ENCODE peak calls at places on chromosome 20, in seven cellular contexts. I is fibroblast of the aortic adventitia; N is CD8-positive, alpha-beta T cell; Z is mucosa of descending colon; Y is AG04450; L is CD4-positive, alpha-beta T cell; P is AG09309. B is an unnamed sample.

GRCh38 chr20:63602321-63602720 is 24.6 kb downstream of the GMEB2 start:
- DNase-seq in I (no peak), N (no peak), Z (no peak), Y (no peak), L (no peak), P (no peak), B (no peak)

GRCh38 chr20:55069951-55070350 is 594.6 kb downstream of the DOK5 start:
- DNase-seq in I (no peak), N (no peak), Z (no peak), Y (no peak), L (no peak), P (no peak), B (no peak)

GRCh38 chr20:56630086-56630493 is 984 bp downstream of the TFAP2C start:
- DNase-seq in I (no peak), N (no peak), Z (peak; percentile 54), Y (no peak), L (no peak), P (no peak), B (peak; percentile 83)

GRCh38 chr20:7841291-7841966 is 98.8 kb downstream of the HAO1 start:
- DNase-seq in I (peak; percentile 77), N (no peak), Z (no peak), Y (peak; percentile 7), L (no peak), P (peak; percentile 13), B (no peak)

GRCh38 chr20:57498425-57499400 is 26.2 kb downstream of the CTCFL start:
- DNase-seq in I (peak; percentile 30), N (no peak), Z (no peak), Y (no peak), L (no peak), P (no peak), B (no peak)

GRCh38 chr20:50995506-50995905 is 27.4 kb downstream of the KCNG1 start:
- DNase-seq in I (peak; percentile 31), N (no peak), Z (no peak), Y (no peak), L (no peak), P (no peak), B (no peak)

GRCh38 chr20:64100946-64101688 is 6.2 kb downstream of the NPBWR2 start:
- DNase-seq in I (no peak), N (no peak), Z (no peak), Y (no peak), L (no peak), P (no peak), B (no peak)

GRCh38 chr20:24691901-24692351 is 222.5 kb downstream of the SYNDIG1 start:
- DNase-seq in I (no peak), N (peak; percentile 40), Z (no peak), Y (no peak), L (no peak), P (no peak), B (peak; percentile 50)

GRCh38 chr20:48892849-48893352 is 28.6 kb upstream of the ARFGEF2 start:
- DNase-seq in I (no peak), N (no peak), Z (no peak), Y (no peak), L (no peak), P (no peak), B (no peak)

DNA sequence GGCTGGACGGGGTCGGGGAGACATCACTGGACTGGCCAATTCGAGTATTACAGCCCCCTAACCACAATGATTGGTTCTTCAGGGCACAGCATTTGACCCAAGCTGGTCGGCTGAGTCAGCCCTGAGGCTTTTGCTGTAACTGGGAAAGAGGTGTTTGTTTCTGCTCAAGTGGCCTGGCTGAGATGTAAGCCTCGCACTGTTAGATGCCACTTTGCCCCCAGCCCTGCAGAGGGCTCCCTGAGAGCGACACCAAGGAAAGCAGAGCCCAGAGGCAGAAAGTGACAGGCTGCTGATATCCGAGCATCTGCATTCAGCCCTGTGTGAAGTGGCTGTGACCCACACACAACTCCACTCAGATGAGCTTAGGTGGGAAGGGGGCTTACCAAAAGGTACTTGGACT is 19.4 kb downstream of the ERGIC3 start:
- DNase-seq in I (peak; percentile 27), N (no peak), Z (peak; percentile 46), Y (peak; percentile 4), L (no peak), P (peak; percentile 1), B (no peak)
- TF ChIP-seq CTCF in I (peak; percentile 21), N (no peak), Z (no peak), Y (peak; percentile 32), L (no peak), P (peak; percentile 38), B (peak; percentile 55)

GRCh38 chr20:42018979-42019378 is 400.8 kb upstream of the CHD6 start:
- DNase-seq in I (no peak), N (no peak), Z (no peak), Y (no peak), L (no peak), P (no peak), B (no peak)
- TF ChIP-seq CTCF in I (no peak), N (no peak), Z (no peak), Y (no peak), L (no peak), P (no peak), B (peak; percentile 43)

DNA sequence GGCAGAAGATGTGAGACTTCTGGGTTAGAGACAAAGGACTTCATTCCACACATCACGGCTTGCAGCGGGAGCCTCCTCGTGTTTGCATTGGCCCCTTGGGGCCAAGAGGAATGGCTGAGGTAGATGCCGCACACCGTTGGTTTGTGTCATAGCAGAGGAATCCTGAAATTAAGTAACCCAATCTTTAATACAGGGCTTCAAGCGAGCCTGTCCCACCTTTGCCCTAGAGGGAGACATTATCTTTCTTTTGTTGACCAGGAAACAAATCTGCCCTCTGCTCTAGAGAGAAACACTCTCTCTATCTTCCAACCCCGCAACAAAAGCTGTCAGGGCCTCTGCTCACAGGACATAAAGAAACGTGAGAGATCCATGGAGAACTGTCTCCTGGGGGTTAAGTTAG is 277.6 kb upstream of the ZFP64 start:
- DNase-seq in I (no peak), N (no peak), Z (no peak), Y (no peak), L (no peak), P (no peak), B (no peak)
- TF ChIP-seq CTCF in I (no peak), N (no peak), Z (no peak), Y (no peak), L (no peak), P (no peak), B (no peak)

GRCh38 chr20:44734938-44735337 is 10.7 kb upstream of the KCNK15 start:
- DNase-seq in I (peak; percentile 79), N (no peak), Z (no peak), Y (no peak), L (no peak), P (no peak), B (no peak)
- TF ChIP-seq CTCF in I (peak; percentile 36), N (no peak), Z (no peak), Y (peak; percentile 51), L (no peak), P (peak; percentile 32), B (peak; percentile 50)

DNA sequence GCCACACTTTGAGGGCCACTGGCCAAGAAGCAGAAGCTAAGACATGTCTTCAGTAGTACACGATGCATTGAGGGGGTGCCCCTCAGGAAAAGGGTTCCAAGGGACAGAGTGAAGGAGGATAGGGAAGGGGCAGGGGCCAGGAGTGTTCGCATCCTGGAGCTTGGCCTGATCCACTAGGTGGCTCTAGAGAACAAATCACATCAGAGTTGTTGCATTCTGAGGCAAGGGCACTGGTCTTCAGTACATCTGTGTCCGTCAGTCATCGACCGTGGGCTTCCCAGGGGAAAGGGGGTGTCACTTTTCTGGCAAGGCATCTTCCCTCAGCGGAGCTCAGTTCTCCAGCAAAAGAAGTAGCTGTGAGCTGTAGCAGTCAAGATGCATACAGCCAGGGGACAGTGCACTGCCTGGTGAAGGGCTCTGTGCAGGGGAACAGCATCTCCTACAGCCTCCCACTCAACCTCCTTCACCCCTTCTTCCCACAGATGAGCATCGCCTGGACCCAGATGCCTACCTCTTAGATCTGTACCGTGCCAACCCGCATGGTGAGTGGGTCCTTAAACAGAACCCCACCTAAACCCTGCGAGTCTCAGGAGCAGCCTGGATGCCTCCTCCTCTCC is 47.8 kb downstream of the ARHGAP40 start:
- DNase-seq in I (peak; percentile 27), N (no peak), Z (peak; percentile 7), Y (no peak), L (no peak), P (no peak), B (no peak)
- TF ChIP-seq CTCF in I (peak; percentile 50), N (no peak), Z (no peak), Y (peak; percentile 47), L (no peak), P (peak; percentile 64), B (peak; percentile 63)

DNA sequence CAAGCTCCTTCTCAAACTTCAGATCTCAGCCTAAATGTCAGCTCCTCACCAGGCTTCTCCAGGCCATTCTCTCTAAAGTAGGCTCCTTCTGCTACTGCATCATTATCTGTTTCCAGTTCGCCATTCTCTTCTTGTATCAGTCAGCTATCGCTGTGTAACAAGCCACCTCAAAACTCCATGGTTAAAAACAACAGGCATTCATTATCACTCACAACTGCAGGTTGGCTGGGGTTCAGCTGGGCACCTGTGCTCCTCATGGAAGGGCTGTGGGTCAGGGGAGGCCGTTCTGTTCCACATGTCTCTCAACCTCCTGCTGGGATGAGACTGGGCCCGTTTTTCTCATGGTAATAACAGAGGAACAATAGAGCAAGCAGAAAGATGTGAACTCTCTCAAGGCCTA is 28.7 kb downstream of the PRND start:
- DNase-seq in I (no peak), N (no peak), Z (no peak), Y (no peak), L (no peak), P (no peak), B (no peak)
- TF ChIP-seq CTCF in I (no peak), N (no peak), Z (no peak), Y (no peak), L (no peak), P (no peak), B (no peak)

DNA sequence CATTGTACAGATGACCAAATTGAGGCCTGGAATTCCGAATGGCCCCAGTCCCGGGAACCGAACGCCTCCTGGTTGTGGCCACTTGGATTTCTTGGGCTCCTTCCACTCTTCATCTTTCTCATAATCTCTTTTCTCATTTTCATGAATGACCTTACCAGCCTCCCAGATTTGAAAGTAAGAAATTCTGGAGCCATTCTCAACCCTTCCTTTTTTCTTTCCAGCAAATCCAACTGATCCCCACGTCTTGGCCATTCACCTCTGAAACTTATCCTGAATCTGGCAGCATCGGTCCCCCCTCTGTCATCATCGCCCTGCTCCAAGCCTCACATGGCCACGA is 5.9 kb upstream of the SLC12A5 start:
- DNase-seq in I (no peak), N (no peak), Z (no peak), Y (no peak), L (no peak), P (no peak), B (no peak)
- TF ChIP-seq CTCF in I (no peak), N (peak; percentile 9), Z (no peak), Y (no peak), L (no peak), P (no peak), B (peak; percentile 3)